ENCODE peak calls at places on chromosomes 1 and 21, in eight cellular contexts. F, R, M, U, T, K, V and Z are unnamed samples.

GRCh38 chr1:239831577-239832355 is 259.9 kb upstream of the FMN2 start:
- DNase-seq in U (no peak), M (no peak), R (no peak), K (no peak), F (no peak), V (no peak), T (no peak), Z (no peak)

GRCh38 chr21:34579411-34579810 is 35.5 kb downstream of the RCAN1 start:
- DNase-seq in R (no peak), U (no peak), M (no peak), V (no peak), F (no peak), K (peak), T (no peak), Z (no peak)

GRCh38 chr21:38958940-38959685 is 153.4 kb downstream of the ETS2 start:
- DNase-seq in R (no peak), F (no peak), K (peak), V (peak), U (no peak), T (no peak), M (no peak), Z (peak)

GRCh38 chr1:109873278-109874175 is 37.1 kb upstream of the CSF1 start:
- DNase-seq in R (no peak), K (peak), F (no peak), T (no peak), U (no peak), M (no peak), V (peak), Z (no peak)

GRCh38 chr1:94672934-94673333 is 131.4 kb upstream of the F3 start:
- DNase-seq in U (no peak), M (no peak), V (no peak), R (no peak), T (no peak), F (no peak), K (peak), Z (no peak)

GRCh38 chr1:16046865-16047264 is 3.3 kb downstream of the CLCNKB start:
- DNase-seq in K (peak), M (no peak), U (no peak), V (no peak), T (no peak), F (no peak), R (no peak), Z (no peak)

GRCh38 chr1:223727541-223727940 is 15.2 kb downstream of the CAPN2 start:
- DNase-seq in U (no peak), M (no peak), K (no peak), T (no peak), R (no peak), F (no peak), V (no peak), Z (no peak)

GRCh38 chr1:118842462-118843201 is 145.5 kb downstream of the TBX15 start:
- DNase-seq in M (peak), T (no peak), F (no peak), U (no peak), K (no peak), R (no peak), V (no peak), Z (no peak)

GRCh38 chr21:23488245-23488644 is 2119.0 kb downstream of the MRPL39 start:
- DNase-seq in R (no peak), U (no peak), V (no peak), F (no peak), M (no peak), K (no peak), T (no peak), Z (no peak)

GRCh38 chr1:208264469-208265126 is 20.4 kb upstream of the PLXNA2 start:
- DNase-seq in F (no peak), M (no peak), T (no peak), U (no peak), V (no peak), R (no peak), K (no peak), Z (peak)

GRCh38 chr1:91529856-91530255 is 29.2 kb downstream of the CDC7 start:
- DNase-seq in T (no peak), F (peak), K (peak), R (no peak), V (peak), M (no peak), U (no peak), Z (no peak)

GRCh38 chr1:159802060-159802459 is at the start of gene FCRL6:
- DNase-seq in F (no peak), M (no peak), T (no peak), K (no peak), U (no peak), R (no peak), V (no peak), Z (no peak)

GRCh38 chr1:159799446-159799985 is 2.6 kb upstream of the FCRL6 start:
- DNase-seq in U (no peak), K (no peak), V (no peak), M (no peak), T (no peak), R (no peak), F (no peak), Z (no peak)

GRCh38 chr1:159800177-159800935 is 1.8 kb upstream of the FCRL6 start:
- DNase-seq in R (peak), T (no peak), K (no peak), F (no peak), M (no peak), V (no peak), U (peak), Z (no peak)

GRCh38 chr1:159804924-159805323 is 2.8 kb downstream of the FCRL6 start:
- DNase-seq in V (no peak), U (no peak), F (no peak), K (no peak), T (no peak), M (no peak), R (no peak), Z (no peak)

DNA sequence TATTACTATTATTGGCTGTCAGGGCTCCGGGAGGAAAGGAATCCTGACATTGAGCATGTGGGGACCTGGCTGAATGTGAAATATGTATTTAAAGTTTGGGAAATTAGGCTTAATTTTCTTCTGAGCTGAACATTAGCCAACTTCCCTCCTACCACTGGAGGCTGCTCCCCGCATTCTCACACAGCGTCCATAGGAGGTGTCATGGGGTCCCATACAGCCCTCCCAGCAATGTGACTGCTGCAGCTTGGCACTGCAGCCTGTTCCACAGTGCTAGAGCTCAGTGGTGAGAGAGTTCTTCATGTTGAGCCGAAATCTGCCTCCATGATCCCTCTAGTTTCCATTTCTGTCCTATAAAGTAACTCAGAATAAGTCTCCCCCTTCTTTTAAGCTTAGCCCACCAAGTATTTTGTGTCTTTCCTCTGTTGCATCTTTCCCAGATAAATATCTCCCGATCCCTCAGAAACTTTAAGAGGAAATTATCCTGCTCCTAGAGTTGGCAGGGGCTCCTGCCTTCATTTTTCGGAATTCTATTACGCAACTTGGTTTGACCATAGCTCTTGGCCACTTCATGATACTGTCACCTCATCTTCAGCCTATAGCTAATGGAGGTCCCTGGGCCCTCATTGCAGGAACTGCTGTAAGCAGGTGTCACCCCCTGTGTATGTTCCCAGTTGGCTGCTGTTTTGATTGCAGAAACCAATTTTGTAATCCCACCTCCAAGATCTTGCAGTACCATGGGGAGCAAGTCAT is 2.0 kb downstream of the FCRL6 start:
- DNase-seq in V (no peak), T (no peak), U (no peak), K (no peak), M (no peak), R (no peak), F (no peak), Z (no peak)
- TF ChIP-seq CTCF in V (no peak), T (no peak), U (no peak), K (no peak), M (no peak), R (no peak), F (no peak), Z (no peak)

GRCh38 chr1:245537992-245538391 is 383.2 kb downstream of the KIF26B start:
- DNase-seq in R (no peak), T (no peak), U (no peak), V (no peak), M (no peak), K (peak), F (no peak), Z (no peak)

GRCh38 chr1:245544236-245544635 is 389.5 kb downstream of the KIF26B start:
- DNase-seq in T (no peak), F (no peak), R (no peak), K (no peak), V (no peak), U (no peak), M (no peak), Z (no peak)

GRCh38 chr1:245538671-245539070 is 383.9 kb downstream of the KIF26B start:
- DNase-seq in R (no peak), F (no peak), U (no peak), T (no peak), K (peak), V (no peak), M (no peak), Z (no peak)

GRCh38 chr1:245541389-245541788 is 386.6 kb downstream of the KIF26B start:
- DNase-seq in V (no peak), M (no peak), R (no peak), U (no peak), K (no peak), F (no peak), T (no peak), Z (no peak)

GRCh38 chr1:245542365-245542764 is 387.6 kb downstream of the KIF26B start:
- DNase-seq in K (no peak), R (no peak), T (no peak), M (no peak), F (no peak), V (no peak), U (no peak), Z (no peak)
- TF ChIP-seq CTCF in K (no peak), R (no peak), T (no peak), M (no peak), F (no peak), V (no peak), U (no peak), Z (no peak)

GRCh38 chr1:151706464-151707415 is 9.9 kb downstream of the CELF3 start:
- DNase-seq in R (no peak), T (no peak), V (no peak), K (no peak), M (no peak), U (no peak), F (no peak), Z (no peak)

GRCh38 chr1:151705146-151705545 is 11.5 kb downstream of the CELF3 start:
- DNase-seq in T (no peak), V (no peak), M (no peak), K (no peak), F (no peak), U (no peak), R (no peak), Z (no peak)

GRCh38 chr1:151704246-151704645 is 12.4 kb downstream of the CELF3 start:
- DNase-seq in V (no peak), R (no peak), M (no peak), U (no peak), T (no peak), F (no peak), K (no peak), Z (no peak)

GRCh38 chr1:151707541-151708065 is 9.0 kb downstream of the CELF3 start:
- DNase-seq in U (no peak), T (no peak), M (no peak), K (no peak), F (no peak), R (no peak), V (no peak), Z (no peak)

GRCh38 chr1:151705739-151706463 is 10.7 kb downstream of the CELF3 start:
- DNase-seq in F (peak), U (no peak), T (no peak), K (peak), R (no peak), V (no peak), M (no peak), Z (no peak)
- TF ChIP-seq CTCF in F (peak), U (no peak), T (no peak), K (no peak), R (no peak), V (no peak), M (no peak), Z (no peak)

GRCh38 chr1:41583658-41584570 is 99.4 kb upstream of the EDN2 start:
- DNase-seq in F (no peak), K (no peak), U (no peak), R (no peak), T (no peak), M (no peak), V (no peak), Z (no peak)
- TF ChIP-seq CTCF in F (no peak), K (no peak), U (no peak), R (no peak), T (no peak), M (no peak), V (no peak), Z (no peak)

GRCh38 chr1:179369751-179370341 is 4.1 kb downstream of the AXDND1 start:
- DNase-seq in R (no peak), U (no peak), K (peak), V (peak), M (no peak), F (peak), T (no peak), Z (peak)

GRCh38 chr1:179365342-179366092 is at the start of gene AXDND1:
- DNase-seq in R (peak), K (peak), U (peak), V (peak), F (peak), T (peak), M (peak), Z (peak)

GRCh38 chr1:179372160-179372559 is 6.4 kb downstream of the AXDND1 start:
- DNase-seq in K (no peak), V (no peak), T (no peak), F (no peak), U (no peak), R (no peak), M (no peak), Z (no peak)

DNA sequence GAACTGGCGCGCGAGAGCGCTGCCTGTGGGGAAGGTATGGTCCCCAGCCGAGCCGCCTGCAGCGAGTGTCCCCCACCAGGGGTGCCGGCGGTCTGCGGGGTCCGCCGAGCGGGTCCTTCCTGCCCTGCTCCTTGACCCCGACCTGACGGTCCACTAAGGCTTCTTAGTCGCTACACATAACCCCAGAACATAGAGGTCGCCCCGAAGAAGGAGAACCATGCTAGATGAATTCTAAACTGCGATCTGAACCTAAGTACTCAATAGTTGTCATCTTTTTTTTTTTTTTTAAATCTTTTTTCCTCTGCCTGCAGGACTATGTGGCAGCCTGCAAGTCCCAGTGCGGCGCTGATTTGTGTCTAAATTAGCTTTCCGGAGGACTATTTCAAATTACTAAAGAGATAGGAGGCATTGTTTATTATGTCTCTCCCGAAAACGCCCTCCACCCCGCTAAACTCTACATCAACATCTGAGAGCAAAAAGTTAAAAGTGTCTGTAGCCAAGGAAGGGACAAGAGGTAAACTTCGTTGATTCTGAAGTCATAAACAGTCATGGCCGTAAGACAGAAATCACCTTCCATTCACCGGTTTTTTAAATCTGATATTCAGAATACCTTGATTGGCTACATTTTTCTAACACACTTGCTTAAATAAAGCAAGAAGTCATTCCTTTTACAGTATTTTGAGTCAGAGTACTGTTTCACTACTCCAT is 476 bp downstream of the AXDND1 start:
- DNase-seq in M (no peak), U (no peak), F (peak), R (no peak), V (peak), K (peak), T (no peak), Z (no peak)
- TF ChIP-seq CTCF in M (no peak), U (no peak), F (peak), R (no peak), V (no peak), K (no peak), T (no peak), Z (no peak)

GRCh38 chr21:42520628-42521253 is 7.1 kb downstream of the SLC37A1 start:
- DNase-seq in F (no peak), R (no peak), U (no peak), V (no peak), M (no peak), T (no peak), K (no peak), Z (no peak)
- TF ChIP-seq CTCF in F (no peak), R (no peak), U (no peak), V (no peak), M (no peak), T (no peak), K (peak), Z (no peak)